ENCODE peak calls at places on chromosomes 4 and X, in seven cellular contexts. One of them, this sample, is unnamed.

GRCh38 chr4:113112341-113112978 is 63.0 kb downstream of the ANK2 start:
- DNase-seq in AG04450: no peak
- DNase-seq in dorsolateral prefrontal cortex: no peak
- DNase-seq in CD8-positive, alpha-beta memory T cell: no peak
- DNase-seq in neural progenitor cell: no peak
- DNase-seq in ovary: no peak
- DNase-seq in neuronal stem cell: no peak
- DNase-seq in this sample: no peak

GRCh38 chrX:148333989-148334388 is 166.4 kb upstream of the AFF2 start:
- DNase-seq in AG04450: no peak
- DNase-seq in dorsolateral prefrontal cortex: no peak
- DNase-seq in CD8-positive, alpha-beta memory T cell: no peak
- DNase-seq in neural progenitor cell: no peak
- DNase-seq in ovary: no peak
- DNase-seq in neuronal stem cell: no peak
- DNase-seq in this sample: peak; percentile 48

GRCh38 chr4:85825937-85826678 is 351.2 kb downstream of the ARHGAP24 start:
- DNase-seq in AG04450: peak; percentile 33
- DNase-seq in dorsolateral prefrontal cortex: no peak
- DNase-seq in CD8-positive, alpha-beta memory T cell: no peak
- DNase-seq in neural progenitor cell: peak; percentile 58
- DNase-seq in ovary: no peak
- DNase-seq in neuronal stem cell: peak; percentile 30
- DNase-seq in this sample: no peak

GRCh38 chrX:104108955-104109354 is 3.4 kb upstream of the ZCCHC18 start:
- DNase-seq in AG04450: no peak
- DNase-seq in dorsolateral prefrontal cortex: no peak
- DNase-seq in CD8-positive, alpha-beta memory T cell: no peak
- DNase-seq in neural progenitor cell: no peak
- DNase-seq in ovary: no peak
- DNase-seq in neuronal stem cell: no peak
- DNase-seq in this sample: no peak

GRCh38 chr4:165928601-165929000 is 55.6 kb downstream of the TLL1 start:
- DNase-seq in AG04450: no peak
- DNase-seq in dorsolateral prefrontal cortex: no peak
- DNase-seq in CD8-positive, alpha-beta memory T cell: no peak
- DNase-seq in neural progenitor cell: no peak
- DNase-seq in ovary: no peak
- DNase-seq in neuronal stem cell: no peak
- DNase-seq in this sample: no peak

GRCh38 chr4:72991889-72992288 is 77.6 kb downstream of the COX18 start:
- DNase-seq in AG04450: no peak
- DNase-seq in dorsolateral prefrontal cortex: no peak
- DNase-seq in CD8-positive, alpha-beta memory T cell: no peak
- DNase-seq in neural progenitor cell: no peak
- DNase-seq in ovary: no peak
- DNase-seq in neuronal stem cell: no peak
- DNase-seq in this sample: no peak

GRCh38 chr4:19993222-19993621 is 258.5 kb upstream of the SLIT2 start:
- DNase-seq in AG04450: no peak
- DNase-seq in dorsolateral prefrontal cortex: no peak
- DNase-seq in CD8-positive, alpha-beta memory T cell: no peak
- DNase-seq in neural progenitor cell: no peak
- DNase-seq in ovary: no peak
- DNase-seq in neuronal stem cell: no peak
- DNase-seq in this sample: no peak

GRCh38 chr4:145299380-145300076 is 119.1 kb upstream of the OTUD4 start:
- DNase-seq in AG04450: no peak
- DNase-seq in dorsolateral prefrontal cortex: peak; percentile 51
- DNase-seq in CD8-positive, alpha-beta memory T cell: no peak
- DNase-seq in neural progenitor cell: no peak
- DNase-seq in ovary: no peak
- DNase-seq in neuronal stem cell: no peak
- DNase-seq in this sample: no peak

GRCh38 chr4:25863347-25863784 is 578 bp upstream of the SEL1L3 start:
- DNase-seq in AG04450: no peak
- DNase-seq in dorsolateral prefrontal cortex: peak; percentile 8
- DNase-seq in CD8-positive, alpha-beta memory T cell: no peak
- DNase-seq in neural progenitor cell: peak; percentile 47
- DNase-seq in ovary: no peak
- DNase-seq in neuronal stem cell: peak; percentile 17
- DNase-seq in this sample: no peak

DNA sequence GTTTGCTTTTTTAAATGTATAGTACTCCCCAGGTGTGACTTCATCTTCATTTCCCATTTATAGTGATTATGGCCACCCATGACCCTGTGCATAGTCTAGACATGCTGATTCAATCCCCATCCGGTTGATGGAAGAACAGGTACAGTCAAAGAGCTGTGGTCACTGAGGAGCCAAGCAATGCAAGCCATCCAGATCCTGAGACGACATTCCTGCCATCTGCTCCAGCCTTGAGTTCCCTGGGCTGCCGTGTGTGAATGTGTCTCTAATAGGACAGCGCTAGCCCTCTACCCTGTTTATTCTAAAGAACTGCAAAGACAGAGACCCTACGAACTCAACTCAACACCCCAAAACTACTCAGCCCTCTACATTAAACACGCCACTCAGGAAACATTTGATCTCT is 1.7 kb downstream of the KCNIP4 start:
- DNase-seq in AG04450: no peak
- DNase-seq in dorsolateral prefrontal cortex: no peak
- DNase-seq in CD8-positive, alpha-beta memory T cell: no peak
- DNase-seq in neural progenitor cell: no peak
- DNase-seq in ovary: no peak
- DNase-seq in neuronal stem cell: no peak
- DNase-seq in this sample: no peak
- H3K27ac ChIP-seq in AG04450: no peak overlapping the region
- H3K27ac ChIP-seq in dorsolateral prefrontal cortex: peak overlapping the region; percentile 43
- H3K27ac ChIP-seq in CD8-positive, alpha-beta memory T cell: no peak overlapping the region
- H3K27ac ChIP-seq in neural progenitor cell: no peak overlapping the region
- H3K27ac ChIP-seq in ovary: no peak overlapping the region
- H3K27ac ChIP-seq in neuronal stem cell: no peak overlapping the region
- H3K27ac ChIP-seq in this sample: no peak overlapping the region

GRCh38 chr4:81724925-81725329 is 253.2 kb upstream of the RASGEF1B start:
- DNase-seq in AG04450: no peak
- DNase-seq in dorsolateral prefrontal cortex: peak; percentile 53
- DNase-seq in CD8-positive, alpha-beta memory T cell: peak; percentile 2
- DNase-seq in neural progenitor cell: peak; percentile 15
- DNase-seq in ovary: no peak
- DNase-seq in neuronal stem cell: no peak
- DNase-seq in this sample: no peak

GRCh38 chr4:81723927-81724587 is 252.3 kb upstream of the RASGEF1B start:
- DNase-seq in AG04450: no peak
- DNase-seq in dorsolateral prefrontal cortex: no peak
- DNase-seq in CD8-positive, alpha-beta memory T cell: no peak
- DNase-seq in neural progenitor cell: no peak
- DNase-seq in ovary: no peak
- DNase-seq in neuronal stem cell: no peak
- DNase-seq in this sample: no peak

GRCh38 chr4:81723044-81723884 is 251.6 kb upstream of the RASGEF1B start:
- DNase-seq in AG04450: no peak
- DNase-seq in dorsolateral prefrontal cortex: no peak
- DNase-seq in CD8-positive, alpha-beta memory T cell: no peak
- DNase-seq in neural progenitor cell: no peak
- DNase-seq in ovary: no peak
- DNase-seq in neuronal stem cell: no peak
- DNase-seq in this sample: no peak

GRCh38 chr4:81722229-81722900 is 250.7 kb upstream of the RASGEF1B start:
- DNase-seq in AG04450: no peak
- DNase-seq in dorsolateral prefrontal cortex: no peak
- DNase-seq in CD8-positive, alpha-beta memory T cell: no peak
- DNase-seq in neural progenitor cell: peak; percentile 85
- DNase-seq in ovary: no peak
- DNase-seq in neuronal stem cell: peak; percentile 67
- DNase-seq in this sample: no peak
- H3K27ac ChIP-seq in AG04450: no peak overlapping the region
- H3K27ac ChIP-seq in dorsolateral prefrontal cortex: no peak overlapping the region
- H3K27ac ChIP-seq in CD8-positive, alpha-beta memory T cell: no peak overlapping the region
- H3K27ac ChIP-seq in neural progenitor cell: no peak overlapping the region
- H3K27ac ChIP-seq in ovary: no peak overlapping the region
- H3K27ac ChIP-seq in neuronal stem cell: peak overlapping the region; percentile 58
- H3K27ac ChIP-seq in this sample: no peak overlapping the region

GRCh38 chr4:40507977-40508376 is 121.7 kb downstream of the RBM47 start:
- DNase-seq in AG04450: no peak
- DNase-seq in dorsolateral prefrontal cortex: no peak
- DNase-seq in CD8-positive, alpha-beta memory T cell: no peak
- DNase-seq in neural progenitor cell: no peak
- DNase-seq in ovary: no peak
- DNase-seq in neuronal stem cell: no peak
- DNase-seq in this sample: no peak
- H3K27ac ChIP-seq in AG04450: no peak overlapping the region
- H3K27ac ChIP-seq in dorsolateral prefrontal cortex: no peak overlapping the region
- H3K27ac ChIP-seq in CD8-positive, alpha-beta memory T cell: no peak overlapping the region
- H3K27ac ChIP-seq in neural progenitor cell: no peak overlapping the region
- H3K27ac ChIP-seq in ovary: no peak overlapping the region
- H3K27ac ChIP-seq in neuronal stem cell: no peak overlapping the region
- H3K27ac ChIP-seq in this sample: no peak overlapping the region

GRCh38 chr4:31701256-31701655 is 981.1 kb downstream of the PCDH7 start:
- DNase-seq in AG04450: no peak
- DNase-seq in dorsolateral prefrontal cortex: no peak
- DNase-seq in CD8-positive, alpha-beta memory T cell: no peak
- DNase-seq in neural progenitor cell: no peak
- DNase-seq in ovary: no peak
- DNase-seq in neuronal stem cell: no peak
- DNase-seq in this sample: no peak

DNA sequence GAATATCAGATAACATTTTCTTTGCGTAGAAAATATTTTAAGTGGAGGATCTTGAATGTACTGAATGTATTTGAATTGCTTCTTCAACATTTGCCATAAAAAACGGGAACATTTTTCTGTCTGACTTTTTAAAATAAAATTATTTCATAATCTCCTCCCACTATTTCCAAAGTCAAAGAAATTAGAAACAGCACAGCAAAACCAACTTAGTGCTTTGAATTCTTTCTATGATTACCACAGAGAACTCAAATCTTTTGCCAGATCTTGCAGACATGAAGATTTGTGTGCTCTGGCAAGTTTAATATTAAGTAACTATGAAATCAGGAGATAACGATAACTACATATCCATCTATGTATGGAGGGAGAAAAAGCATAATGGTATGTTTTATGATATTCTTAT is 982.1 kb downstream of the PCDH7 start:
- DNase-seq in AG04450: no peak
- DNase-seq in dorsolateral prefrontal cortex: no peak
- DNase-seq in CD8-positive, alpha-beta memory T cell: no peak
- DNase-seq in neural progenitor cell: no peak
- DNase-seq in ovary: no peak
- DNase-seq in neuronal stem cell: no peak
- DNase-seq in this sample: no peak
- H3K27ac ChIP-seq in AG04450: no peak overlapping the region
- H3K27ac ChIP-seq in dorsolateral prefrontal cortex: no peak overlapping the region
- H3K27ac ChIP-seq in CD8-positive, alpha-beta memory T cell: no peak overlapping the region
- H3K27ac ChIP-seq in neural progenitor cell: no peak overlapping the region
- H3K27ac ChIP-seq in ovary: no peak overlapping the region
- H3K27ac ChIP-seq in neuronal stem cell: no peak overlapping the region
- H3K27ac ChIP-seq in this sample: no peak overlapping the region

DNA sequence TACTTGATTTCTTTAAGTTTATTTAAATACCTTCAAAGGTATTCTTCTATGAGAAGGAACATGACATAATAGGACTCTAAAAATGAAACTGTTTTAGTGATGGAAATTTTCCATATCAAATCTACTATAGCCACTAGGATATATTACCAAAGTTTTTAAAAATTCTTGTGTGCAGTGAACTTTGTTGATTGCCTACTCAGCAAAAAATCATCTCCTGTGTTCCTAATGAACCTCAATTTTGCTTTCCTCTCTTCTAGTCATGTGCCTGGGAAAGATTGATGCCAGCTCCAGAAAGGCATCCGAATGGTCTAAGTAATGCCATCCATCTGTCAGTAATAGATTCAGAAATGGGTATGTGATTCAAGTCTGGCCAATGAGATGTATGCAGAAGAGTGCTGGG is 111.1 kb downstream of the ANXA3 start:
- DNase-seq in AG04450: no peak
- DNase-seq in dorsolateral prefrontal cortex: no peak
- DNase-seq in CD8-positive, alpha-beta memory T cell: no peak
- DNase-seq in neural progenitor cell: no peak
- DNase-seq in ovary: no peak
- DNase-seq in neuronal stem cell: no peak
- DNase-seq in this sample: no peak
- H3K27ac ChIP-seq in AG04450: no peak overlapping the region
- H3K27ac ChIP-seq in dorsolateral prefrontal cortex: peak overlapping the region; percentile 10
- H3K27ac ChIP-seq in CD8-positive, alpha-beta memory T cell: no peak overlapping the region
- H3K27ac ChIP-seq in neural progenitor cell: no peak overlapping the region
- H3K27ac ChIP-seq in ovary: no peak overlapping the region
- H3K27ac ChIP-seq in neuronal stem cell: no peak overlapping the region
- H3K27ac ChIP-seq in this sample: no peak overlapping the region

GRCh38 chr4:150401083-150401687 is 180.8 kb upstream of the MAB21L2 start:
- DNase-seq in AG04450: no peak
- DNase-seq in dorsolateral prefrontal cortex: no peak
- DNase-seq in CD8-positive, alpha-beta memory T cell: no peak
- DNase-seq in neural progenitor cell: no peak
- DNase-seq in ovary: no peak
- DNase-seq in neuronal stem cell: no peak
- DNase-seq in this sample: no peak

GRCh38 chr4:150402968-150403367 is 179.0 kb upstream of the MAB21L2 start:
- DNase-seq in AG04450: no peak
- DNase-seq in dorsolateral prefrontal cortex: peak; percentile 24
- DNase-seq in CD8-positive, alpha-beta memory T cell: no peak
- DNase-seq in neural progenitor cell: peak; percentile 24
- DNase-seq in ovary: peak; percentile 17
- DNase-seq in neuronal stem cell: no peak
- DNase-seq in this sample: no peak
- H3K27ac ChIP-seq in AG04450: no peak overlapping the region
- H3K27ac ChIP-seq in dorsolateral prefrontal cortex: no peak overlapping the region
- H3K27ac ChIP-seq in CD8-positive, alpha-beta memory T cell: no peak overlapping the region
- H3K27ac ChIP-seq in neural progenitor cell: no peak overlapping the region
- H3K27ac ChIP-seq in ovary: no peak overlapping the region
- H3K27ac ChIP-seq in neuronal stem cell: no peak overlapping the region
- H3K27ac ChIP-seq in this sample: no peak overlapping the region

GRCh38 chr4:54199919-54200318 is 29.2 kb upstream of the PDGFRA start:
- DNase-seq in AG04450: no peak
- DNase-seq in dorsolateral prefrontal cortex: no peak
- DNase-seq in CD8-positive, alpha-beta memory T cell: no peak
- DNase-seq in neural progenitor cell: no peak
- DNase-seq in ovary: no peak
- DNase-seq in neuronal stem cell: no peak
- DNase-seq in this sample: no peak

GRCh38 chr4:54192811-54193210 is 36.3 kb upstream of the PDGFRA start:
- DNase-seq in AG04450: no peak
- DNase-seq in dorsolateral prefrontal cortex: no peak
- DNase-seq in CD8-positive, alpha-beta memory T cell: no peak
- DNase-seq in neural progenitor cell: no peak
- DNase-seq in ovary: no peak
- DNase-seq in neuronal stem cell: no peak
- DNase-seq in this sample: no peak

DNA sequence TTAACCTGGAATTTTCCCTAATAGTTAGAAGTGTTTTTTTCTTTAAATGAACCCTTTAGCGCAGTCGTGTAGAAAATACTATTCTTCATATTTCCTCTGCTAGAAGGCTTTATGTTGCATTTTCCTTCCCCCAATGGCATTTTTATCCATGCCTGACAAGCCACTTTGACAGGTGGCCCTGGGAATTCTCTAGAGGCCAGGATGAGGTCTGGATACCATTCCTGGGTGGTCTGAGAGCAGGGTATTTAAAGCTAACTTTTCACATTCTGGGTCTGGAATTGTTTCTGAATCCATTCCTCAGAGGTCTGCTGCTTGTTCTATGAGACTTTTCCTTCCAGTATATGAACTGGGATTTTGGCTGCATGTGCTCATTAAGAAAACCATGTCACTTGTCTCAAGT is 31.2 kb upstream of the PDGFRA start:
- DNase-seq in AG04450: no peak
- DNase-seq in dorsolateral prefrontal cortex: no peak
- DNase-seq in CD8-positive, alpha-beta memory T cell: no peak
- DNase-seq in neural progenitor cell: peak; percentile 5
- DNase-seq in ovary: no peak
- DNase-seq in neuronal stem cell: no peak
- DNase-seq in this sample: no peak
- H3K27ac ChIP-seq in AG04450: no peak overlapping the region
- H3K27ac ChIP-seq in dorsolateral prefrontal cortex: no peak overlapping the region
- H3K27ac ChIP-seq in CD8-positive, alpha-beta memory T cell: no peak overlapping the region
- H3K27ac ChIP-seq in neural progenitor cell: no peak overlapping the region
- H3K27ac ChIP-seq in ovary: no peak overlapping the region
- H3K27ac ChIP-seq in neuronal stem cell: no peak overlapping the region
- H3K27ac ChIP-seq in this sample: no peak overlapping the region

GRCh38 chrX:77900688-77901087 is 1.4 kb downstream of the COX7B start:
- DNase-seq in AG04450: no peak
- DNase-seq in dorsolateral prefrontal cortex: no peak
- DNase-seq in CD8-positive, alpha-beta memory T cell: no peak
- DNase-seq in neural progenitor cell: no peak
- DNase-seq in ovary: no peak
- DNase-seq in neuronal stem cell: no peak
- DNase-seq in this sample: no peak
- H3K27ac ChIP-seq in AG04450: no peak overlapping the region
- H3K27ac ChIP-seq in dorsolateral prefrontal cortex: no peak overlapping the region
- H3K27ac ChIP-seq in CD8-positive, alpha-beta memory T cell: peak overlapping the region; percentile 81
- H3K27ac ChIP-seq in neural progenitor cell: no peak overlapping the region
- H3K27ac ChIP-seq in ovary: no peak overlapping the region
- H3K27ac ChIP-seq in neuronal stem cell: no peak overlapping the region
- H3K27ac ChIP-seq in this sample: peak overlapping the region; percentile 81

This sample was measured in CD4-positive, alpha-beta memory T cell.